ENCODE peak calls at places on chromosomes 12 and 14, in four cellular contexts. O is dorsolateral prefrontal cortex, G is astrocyte of the spinal cord, Z is pancreas. F is an unnamed sample.

GRCh38 chr12:62582065-62582366 is 115.4 kb downstream of the MON2 start:
- DNase-seq in O (no peak), G (no peak), Z (no peak), F (no peak)

GRCh38 chr14:33916663-33917565 is 34.0 kb downstream of the EGLN3 start:
- DNase-seq in O (no peak), G (peak), Z (no peak), F (no peak)

GRCh38 chr12:98499668-98500456 is 15.5 kb upstream of the TMPO start:
- DNase-seq in Z (peak), G (no peak), O (no peak), F (no peak)

GRCh38 chr12:44248436-44248835 is 412.6 kb downstream of the TMEM117 start:
- DNase-seq in G (no peak), Z (no peak), O (no peak), F (no peak)

GRCh38 chr12:50404307-50404706 is 3.6 kb downstream of the LARP4 start:
- DNase-seq in O (no peak), Z (no peak), G (no peak), F (no peak)

GRCh38 chr12:88553941-88554658 is 26.2 kb downstream of the KITLG start:
- DNase-seq in G (peak), O (no peak), Z (no peak), F (peak)

GRCh38 chr12:28780096-28780495 is 369.0 kb upstream of the FAR2 start:
- DNase-seq in Z (no peak), G (peak), O (no peak), F (peak)

GRCh38 chr14:34931206-34931605 is 51.6 kb upstream of the SRP54 start:
- DNase-seq in Z (no peak), O (no peak), G (no peak), F (peak)

GRCh38 chr12:51863363-51863920 is 14.9 kb upstream of the FIGNL2 start:
- DNase-seq in O (no peak), G (no peak), Z (no peak), F (no peak)

GRCh38 chr12:129193263-129193871 is 340.1 kb downstream of the GLT1D1 start:
- DNase-seq in Z (no peak), G (peak), O (no peak), F (no peak)

GRCh38 chr12:92553389-92553788 is 149.4 kb upstream of the PLEKHG7 start:
- DNase-seq in O (no peak), Z (peak), G (no peak), F (no peak)

GRCh38 chr14:103543721-103544626 is 15.0 kb downstream of the TRMT61A start:
- DNase-seq in Z (peak), O (peak), G (no peak), F (no peak)

GRCh38 chr14:23605931-23606585 is 27.5 kb upstream of the JPH4 start:
- DNase-seq in G (no peak), O (no peak), Z (no peak), F (no peak)

GRCh38 chr12:129750426-129750825 is 153.4 kb downstream of the TMEM132D start:
- DNase-seq in Z (no peak), O (no peak), G (peak), F (no peak)

GRCh38 chr12:65792724-65793123 is 31.6 kb upstream of the HMGA2 start:
- DNase-seq in G (no peak), Z (no peak), O (no peak), F (no peak)

GRCh38 chr12:117402363-117402762 is 40.9 kb upstream of the NOS1 start:
- DNase-seq in Z (no peak), O (no peak), G (no peak), F (no peak)

GRCh38 chr12:24820872-24821271 is 128.0 kb downstream of the BCAT1 start:
- DNase-seq in O (no peak), Z (no peak), G (peak), F (no peak)

GRCh38 chr12:105493091-105493615 is 162.7 kb downstream of the C12orf75 start:
- DNase-seq in G (no peak), O (no peak), Z (no peak), F (no peak)

DNA sequence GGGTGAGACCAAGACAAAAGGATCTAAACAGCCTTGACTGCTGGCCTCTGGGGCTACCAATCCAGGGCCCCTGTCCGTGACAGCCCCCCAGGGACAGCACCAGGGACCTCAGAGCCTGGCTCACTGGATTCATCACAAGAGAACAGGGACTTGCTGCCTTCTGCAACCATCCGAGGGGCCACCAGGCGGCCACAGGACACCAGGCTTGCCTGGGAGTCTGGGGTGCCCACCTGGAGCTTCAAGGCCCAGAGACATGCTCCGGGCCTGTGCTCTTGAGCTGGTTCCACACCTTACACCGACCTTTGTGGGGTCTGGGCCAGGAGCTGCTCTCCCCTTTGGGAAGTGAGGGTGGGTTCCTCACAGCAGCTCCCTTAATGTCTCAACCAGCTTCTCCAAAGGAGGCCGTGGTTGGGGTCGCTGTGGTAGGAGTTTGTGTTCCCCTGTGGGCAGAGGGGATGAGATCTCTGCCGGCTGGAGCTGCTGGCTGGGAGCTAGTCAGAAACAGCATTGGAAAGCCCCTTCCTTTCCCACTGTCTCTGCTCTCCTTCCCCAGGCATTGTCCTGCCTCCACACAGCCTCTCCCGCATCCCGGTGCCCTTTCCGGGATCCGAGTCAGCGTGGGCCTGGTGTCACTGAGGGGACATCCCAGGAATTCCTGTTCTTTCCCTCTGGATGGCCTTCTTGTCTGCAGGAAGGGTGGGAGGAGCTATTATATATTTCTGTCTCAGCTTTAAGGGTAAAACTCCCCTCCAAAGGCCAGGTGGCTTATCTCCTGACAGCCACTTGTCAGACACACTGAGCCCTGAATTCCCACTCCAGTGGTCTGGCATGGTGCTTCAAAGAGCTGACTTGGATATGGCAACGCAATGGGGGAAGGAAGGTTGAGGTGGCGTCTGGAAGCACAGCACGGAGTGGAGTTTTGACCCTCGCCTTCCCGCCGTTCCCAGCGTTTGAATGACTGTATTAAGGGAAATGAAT is 5.1 kb upstream of the PAPLN start:
- DNase-seq in G (no peak), Z (no peak), O (peak), F (no peak)
- H3K4me3 ChIP-seq in G (no peak), Z (no peak), O (no peak), F (no peak)

GRCh38 chr12:118780939-118781338 is 200.4 kb upstream of the SRRM4 start:
- DNase-seq in G (no peak), Z (no peak), O (no peak), F (no peak)
- TF ChIP-seq CTCF in G (no peak), Z (no peak), O (no peak), F (no peak)

GRCh38 chr12:132922676-132923075 is 33.4 kb downstream of the ZNF605 start:
- DNase-seq in O (no peak), Z (no peak), G (no peak), F (no peak)

GRCh38 chr12:132926417-132926833 is 29.7 kb downstream of the ZNF605 start:
- DNase-seq in G (peak), O (no peak), Z (no peak), F (no peak)

GRCh38 chr12:132923356-132923909 is 32.7 kb downstream of the ZNF605 start:
- DNase-seq in O (no peak), Z (no peak), G (no peak), F (no peak)

GRCh38 chr12:132925597-132926416 is 30.3 kb downstream of the ZNF605 start:
- DNase-seq in O (no peak), Z (no peak), G (no peak), F (no peak)

DNA sequence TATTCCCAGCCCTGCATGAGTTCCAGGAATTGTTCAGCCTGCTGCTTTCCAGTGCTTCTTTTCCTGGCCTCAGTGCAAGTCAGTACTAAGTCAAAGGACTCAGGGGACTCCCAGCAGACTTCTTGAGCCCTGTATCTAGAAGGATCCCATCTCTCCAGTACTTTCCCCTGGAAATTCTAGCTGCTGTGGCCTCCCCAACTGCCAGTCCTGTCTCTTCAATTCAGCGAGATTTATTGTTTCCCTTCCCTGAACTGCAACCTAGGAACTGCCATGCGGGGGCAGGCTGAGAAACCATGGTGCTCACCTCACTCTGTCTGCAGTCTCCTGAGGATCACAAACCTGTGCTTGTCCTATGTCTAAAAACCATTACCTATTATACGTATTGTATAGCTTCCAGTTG is 31.8 kb downstream of the ZNF605 start:
- DNase-seq in O (no peak), Z (no peak), G (no peak), F (no peak)
- H3K4me3 ChIP-seq in O (no peak), Z (no peak), G (no peak), F (no peak)

GRCh38 chr14:22011243-22011642 is 337.6 kb upstream of the OR4E1 start:
- DNase-seq in G (no peak), O (no peak), Z (no peak), F (no peak)

GRCh38 chr14:22010532-22011242 is 337.1 kb upstream of the OR4E1 start:
- DNase-seq in Z (no peak), O (no peak), G (no peak), F (no peak)

GRCh38 chr14:22008766-22009165 is 335.1 kb upstream of the OR4E1 start:
- DNase-seq in O (no peak), Z (no peak), G (no peak), F (no peak)

GRCh38 chr14:22008098-22008412 is 334.4 kb upstream of the OR4E1 start:
- DNase-seq in Z (no peak), O (no peak), G (no peak), F (no peak)

DNA sequence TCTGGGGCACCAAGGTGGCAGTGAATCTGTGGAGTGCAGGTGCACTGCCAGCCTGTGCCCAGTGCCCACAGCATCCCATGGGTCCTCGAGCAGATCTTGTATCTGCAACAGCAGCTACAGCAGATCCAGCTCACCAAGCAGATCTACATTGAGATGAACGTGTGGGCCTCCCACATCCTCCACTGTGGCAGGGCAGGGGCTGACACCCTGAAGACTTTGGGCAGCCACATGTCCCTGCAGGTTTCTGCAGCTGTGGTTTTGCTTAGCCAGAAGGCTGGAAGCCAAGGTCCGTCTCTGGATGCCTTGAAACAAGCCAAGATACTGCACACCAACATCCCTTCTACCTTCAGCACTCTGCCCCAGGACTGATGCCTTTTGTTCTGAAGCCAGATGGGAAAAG is 338.8 kb upstream of the OR4E1 start:
- DNase-seq in O (no peak), Z (no peak), G (no peak), F (no peak)
- TF ChIP-seq CTCF in O (no peak), Z (no peak), G (no peak), F (no peak)

GRCh38 chr12:53927220-53928029 is 11.2 kb upstream of the HOXC13 start:
- DNase-seq in O (no peak), Z (no peak), G (no peak), F (no peak)
- H3K4me3 ChIP-seq in O (no peak), Z (no peak), G (no peak), F (no peak)

F was measured in foreskin fibroblast.